ENCODE peak calls at places on chromosome 14, in four cellular contexts. C is SK-MEL-5; M is stimulated activated CD4-positive, alpha-beta T cell treated with anti-CD3 and anti-CD28 coated beads, TNF-alpha, amount 100 ng/mL, for 1 hour; G is central memory CD8-positive, alpha-beta T cell. E is an unnamed sample.
A peak's percentile ranks its signal among the peaks of the same experiment; 100 is the strongest.

GRCh38 chr14:31124197-31124596 is 83.4 kb downstream of the HECTD1 start:
- DNase-seq in G (no peak), M (peak; percentile 3), C (no peak), E (no peak)

GRCh38 chr14:88559852-88560251 is 3.0 kb upstream of the ZC3H14 start:
- DNase-seq in G (no peak), M (no peak), C (peak; percentile 76), E (no peak)

GRCh38 chr14:97916669-97917068 is 1119.5 kb downstream of the VRK1 start:
- DNase-seq in M (no peak), C (no peak), G (no peak), E (no peak)

GRCh38 chr14:25116607-25117006 is 66.7 kb upstream of the STXBP6 start:
- DNase-seq in M (no peak), C (no peak), G (no peak), E (no peak)

GRCh38 chr14:95267306-95267705 is 52.4 kb downstream of the CLMN start:
- DNase-seq in M (no peak), C (no peak), G (no peak), E (no peak)

GRCh38 chr14:104810316-104810715 is 9.4 kb downstream of the ZBTB42 start:
- DNase-seq in G (no peak), C (no peak), M (no peak), E (no peak)

GRCh38 chr14:61466249-61466904 is 145.0 kb downstream of the PRKCH start:
- DNase-seq in G (no peak), C (no peak), M (no peak), E (no peak)

GRCh38 chr14:70909788-70910614 is 2.7 kb downstream of the PCNX1 start:
- DNase-seq in M (no peak), G (no peak), C (no peak), E (no peak)

GRCh38 chr14:92945959-92946846 is 23.3 kb downstream of the CHGA start:
- DNase-seq in M (no peak), C (no peak), G (no peak), E (no peak)

GRCh38 chr14:86450075-86450474 is 920.1 kb downstream of the FLRT2 start:
- DNase-seq in G (no peak), M (no peak), C (no peak), E (no peak)

GRCh38 chr14:100591453-100592371 is 4.5 kb upstream of the BEGAIN start:
- DNase-seq in M (no peak), G (no peak), C (no peak), E (no peak)

GRCh38 chr14:91281346-91281745 is 36.8 kb upstream of the GPR68 start:
- DNase-seq in G (no peak), M (no peak), C (no peak), E (no peak)

GRCh38 chr14:21001218-21001617 is 2.1 kb downstream of the SLC39A2 start:
- DNase-seq in G (no peak), M (no peak), C (no peak), E (no peak)

GRCh38 chr14:85607571-85608219 is 77.8 kb downstream of the FLRT2 start:
- DNase-seq in G (no peak), M (no peak), C (no peak), E (no peak)

GRCh38 chr14:55577229-55577628 is 2.8 kb upstream of the KTN1 start:
- DNase-seq in M (no peak), G (no peak), C (no peak), E (no peak)

GRCh38 chr14:30085943-30086342 is 158.3 kb upstream of the PRKD1 start:
- DNase-seq in M (no peak), G (no peak), C (no peak), E (no peak)

GRCh38 chr14:36227802-36228201 is 51.3 kb upstream of the PTCSC3 start:
- DNase-seq in M (no peak), G (no peak), C (no peak), E (no peak)

GRCh38 chr14:61381589-61381988 is 60.2 kb downstream of the PRKCH start:
- DNase-seq in G (no peak), M (no peak), C (no peak), E (no peak)

GRCh38 chr14:105711841-105712460 is 185.6 kb downstream of the TMEM121 start:
- DNase-seq in C (no peak), M (no peak), G (no peak), E (no peak)

GRCh38 chr14:24335461-24336146 is 733 bp upstream of the ADCY4 start:
- DNase-seq in G (no peak), C (no peak), M (no peak), E (no peak)

GRCh38 chr14:76019676-76020075 is 34.1 kb downstream of the IFT43 start:
- DNase-seq in M (no peak), C (no peak), G (no peak), E (no peak)

GRCh38 chr14:36452850-36453249 is 67.2 kb downstream of the NKX2-1 start:
- DNase-seq in C (no peak), M (no peak), G (no peak), E (no peak)

GRCh38 chr14:65728604-65729003 is 316.1 kb downstream of the FUT8 start:
- DNase-seq in C (no peak), G (no peak), M (no peak), E (no peak)

GRCh38 chr14:94458096-94458495 is 5.5 kb upstream of the SERPINA11 start:
- DNase-seq in G (no peak), C (no peak), M (no peak), E (no peak)

GRCh38 chr14:67934087-67934486 is 114.5 kb downstream of the RAD51B start:
- DNase-seq in M (no peak), G (no peak), C (peak; percentile 86), E (no peak)

GRCh38 chr14:81565441-81566290 is 32.0 kb upstream of the SEL1L start:
- DNase-seq in M (no peak), G (no peak), C (peak; percentile 64), E (no peak)

GRCh38 chr14:68198713-68199464 is 379.3 kb downstream of the RAD51B start:
- DNase-seq in M (no peak), C (no peak), G (no peak), E (no peak)

GRCh38 chr14:96614528-96614927 is 112.3 kb downstream of the PAPOLA start:
- DNase-seq in C (no peak), G (no peak), M (no peak), E (no peak)

GRCh38 chr14:35268946-35269345 is 23.2 kb upstream of the PSMA6 start:
- DNase-seq in M (no peak), G (no peak), C (no peak), E (no peak)

GRCh38 chr14:99684356-99684952 is 356 bp downstream of the CYP46A1 start:
- DNase-seq in G (no peak), C (no peak), M (no peak), E (no peak)

GRCh38 chr14:34678306-34678705 is 36.1 kb downstream of the CFL2 start:
- DNase-seq in G (no peak), M (no peak), C (no peak), E (no peak)

GRCh38 chr14:30214456-30215090 is 286.9 kb upstream of the PRKD1 start:
- DNase-seq in M (no peak), C (peak; percentile 62), G (no peak), E (peak; percentile 9)

GRCh38 chr14:54567224-54567633 is 301 bp downstream of the SAMD4A start:
- DNase-seq in G (no peak), M (no peak), C (peak; percentile 30), E (no peak)

GRCh38 chr14:27236601-27237000 is 638.8 kb upstream of the NOVA1 start:
- DNase-seq in G (no peak), C (no peak), M (no peak), E (no peak)

GRCh38 chr14:95725685-95726336 is 11.9 kb upstream of the TCL1A start:
- DNase-seq in C (no peak), M (no peak), G (no peak), E (no peak)

GRCh38 chr14:92538412-92539017 is 24.9 kb downstream of the RIN3 start:
- DNase-seq in C (no peak), M (no peak), G (no peak), E (no peak)

GRCh38 chr14:73461478-73462077 is 3.2 kb upstream of the NUMB start:
- DNase-seq in G (no peak), M (no peak), C (no peak), E (no peak)

GRCh38 chr14:100107236-100107635 is 42.0 kb downstream of the EVL start:
- DNase-seq in G (no peak), C (no peak), M (no peak), E (no peak)

GRCh38 chr14:29618323-29619067 is 309.2 kb downstream of the PRKD1 start:
- DNase-seq in G (no peak), M (no peak), C (no peak), E (no peak)

GRCh38 chr14:34053666-34054065 is 102.8 kb upstream of the EGLN3 start:
- DNase-seq in C (no peak), M (no peak), G (no peak), E (no peak)

E was measured in caudate nucleus.